ENCODE peak calls at places on chromosome 18, in four cellular contexts. L is activated CD8-positive, alpha-beta memory T cell treated with anti-CD3 and anti-CD28 coated beads for 4 hours; P is body of pancreas; A is COR-L47. K is an unnamed sample.
A peak's percentile ranks its signal among the peaks of the same experiment; 100 is the strongest.

GRCh38 chr18:43830905-43831304 is 553.6 kb upstream of the SYT4 start:
- DNase-seq in L (no peak), P (no peak), A (peak; percentile 96), K (no peak)

GRCh38 chr18:76256897-76257500 is 238.0 kb downstream of the ZNF516 start:
- DNase-seq in L (no peak), P (peak; percentile 39), A (peak; percentile 48), K (peak; percentile 68)

GRCh38 chr18:46867471-46868170 is 49.7 kb downstream of the PIAS2 start:
- DNase-seq in L (no peak), P (no peak), A (no peak), K (no peak)

GRCh38 chr18:39966275-39966674 is 1988.8 kb upstream of the PIK3C3 start:
- DNase-seq in L (no peak), P (no peak), A (peak; percentile 19), K (no peak)

GRCh38 chr18:46260016-46260878 is 156.1 kb downstream of the HAUS1 start:
- DNase-seq in L (no peak), P (no peak), A (no peak), K (no peak)

GRCh38 chr18:74778191-74778847 is 180.6 kb downstream of the ZNF407 start:
- DNase-seq in L (no peak), P (no peak), A (no peak), K (no peak)

GRCh38 chr18:32674491-32674890 is 98.3 kb downstream of the KLHL14 start:
- DNase-seq in L (no peak), P (no peak), A (peak; percentile 34), K (peak; percentile 32)

GRCh38 chr18:74370163-74370562 is 54.5 kb downstream of the C18orf63 start:
- DNase-seq in L (no peak), P (no peak), A (no peak), K (no peak)

GRCh38 chr18:55731594-55732042 is 143.6 kb upstream of the TCF4 start:
- DNase-seq in L (no peak), P (no peak), A (no peak), K (no peak)

GRCh38 chr18:77935342-77935741 is 685.7 kb downstream of the GALR1 start:
- DNase-seq in L (no peak), P (no peak), A (no peak), K (no peak)

GRCh38 chr18:6994719-6995430 is 122.7 kb downstream of the LAMA1 start:
- DNase-seq in L (no peak), P (no peak), A (no peak), K (no peak)

GRCh38 chr18:7133181-7133580 is 15.6 kb upstream of the LAMA1 start:
- DNase-seq in L (no peak), P (no peak), A (no peak), K (no peak)

GRCh38 chr18:65235966-65236634 is 514.7 kb upstream of the CDH7 start:
- DNase-seq in L (no peak), P (peak; percentile 12), A (peak; percentile 82), K (peak; percentile 77)

GRCh38 chr18:75456277-75456676 is 28.8 kb upstream of the SMIM21 start:
- DNase-seq in L (peak; percentile 35), P (no peak), A (no peak), K (no peak)

GRCh38 chr18:72820571-72820970 is 47.2 kb downstream of the NETO1 start:
- DNase-seq in L (no peak), P (no peak), A (no peak), K (no peak)

GRCh38 chr18:47331051-47331450 is 79.6 kb upstream of the SKOR2 start:
- DNase-seq in L (no peak), P (no peak), A (no peak), K (no peak)

GRCh38 chr18:41326311-41326710 is 628.7 kb upstream of the PIK3C3 start:
- DNase-seq in L (no peak), P (no peak), A (no peak), K (no peak)

GRCh38 chr18:73942956-73943355 is 204.7 kb downstream of the FBXO15 start:
- DNase-seq in L (no peak), P (no peak), A (no peak), K (no peak)

GRCh38 chr18:54360406-54360805 is 2.7 kb downstream of the C18orf54 start:
- DNase-seq in L (no peak), P (no peak), A (no peak), K (no peak)

GRCh38 chr18:73087291-73087977 is 219.6 kb upstream of the NETO1 start:
- DNase-seq in L (no peak), P (no peak), A (no peak), K (no peak)

GRCh38 chr18:64403784-64404498 is 255.1 kb upstream of the LINC00305 start:
- DNase-seq in L (no peak), P (no peak), A (no peak), K (no peak)

GRCh38 chr18:70368903-70369302 is 80.1 kb downstream of the SOCS6 start:
- DNase-seq in L (no peak), P (no peak), A (no peak), K (no peak)

GRCh38 chr18:2406544-2406943 is 164.8 kb downstream of the METTL4 start:
- DNase-seq in L (no peak), P (no peak), A (no peak), K (no peak)

GRCh38 chr18:475202-475624 is 25.3 kb downstream of the COLEC12 start:
- DNase-seq in L (no peak), P (no peak), A (no peak), K (no peak)

GRCh38 chr18:48296581-48296980 is 112.6 kb downstream of the ZBTB7C start:
- DNase-seq in L (no peak), P (no peak), A (no peak), K (no peak)

GRCh38 chr18:22465859-22466602 is 48.3 kb upstream of the CTAGE1 start:
- DNase-seq in L (peak; percentile 24), P (no peak), A (no peak), K (no peak)

GRCh38 chr18:3012306-3012919 is 531 bp downstream of the LPIN2 start:
- DNase-seq in L (peak; percentile 16), P (peak; percentile 53), A (peak; percentile 80), K (peak; percentile 28)

GRCh38 chr18:13382990-13383821 is 164.6 kb downstream of the LDLRAD4 start:
- DNase-seq in L (no peak), P (no peak), A (no peak), K (no peak)

GRCh38 chr18:22283397-22283796 is 114.0 kb downstream of the GATA6 start:
- DNase-seq in L (no peak), P (no peak), A (no peak), K (no peak)

GRCh38 chr18:51621103-51621969 is 423.9 kb upstream of the MEX3C start:
- DNase-seq in L (no peak), P (peak; percentile 72), A (peak; percentile 84), K (peak; percentile 84)

GRCh38 chr18:2164644-2165287 is 406.5 kb downstream of the METTL4 start:
- DNase-seq in L (no peak), P (no peak), A (no peak), K (no peak)

GRCh38 chr18:63736856-63737255 is 34.1 kb downstream of the SERPINB11 start:
- DNase-seq in L (no peak), P (no peak), A (no peak), K (no peak)

GRCh38 chr18:59566507-59566906 is 130.7 kb downstream of the CCBE1 start:
- DNase-seq in L (no peak), P (no peak), A (no peak), K (no peak)

GRCh38 chr18:27794527-27794926 is 382.4 kb downstream of the CDH2 start:
- DNase-seq in L (no peak), P (no peak), A (no peak), K (no peak)

GRCh38 chr18:52670903-52671302 is 330.9 kb downstream of the DCC start:
- DNase-seq in L (no peak), P (peak; percentile 4), A (peak; percentile 59), K (peak; percentile 70)

GRCh38 chr18:44700652-44701051 is 20.0 kb downstream of the SETBP1 start:
- DNase-seq in L (no peak), P (peak; percentile 59), A (no peak), K (no peak)

GRCh38 chr18:22872894-22873537 is 60.1 kb upstream of the RBBP8 start:
- DNase-seq in L (no peak), P (no peak), A (no peak), K (no peak)

GRCh38 chr18:54958711-54959625 is at the start of gene CCDC68:
- DNase-seq in L (no peak), P (peak; percentile 86), A (no peak), K (no peak)

GRCh38 chr18:12659904-12660605 is 2.1 kb upstream of the SPIRE1 start:
- DNase-seq in L (no peak), P (peak; percentile 72), A (peak; percentile 42), K (peak; percentile 25)